ENCODE peak calls at places on chromosome 17, in seven cellular contexts. P is Peyer's patch, L is ovary, N is endodermal cell, K is left ventricle myocardium inferior, C is lower lobe of right lung, Y is heart left ventricle. F is an unnamed sample.

GRCh38 chr17:44069974-44070454 is 521 bp upstream of the G6PC3 start:
- DNase-seq in P (no peak), L (no peak), N (peak; percentile 84), K (no peak), C (no peak), Y (no peak), F (no peak)

GRCh38 chr17:35540589-35541404 is 3.3 kb upstream of the SLFN12L start:
- DNase-seq in P (no peak), L (no peak), N (no peak), K (peak; percentile 31), C (peak; percentile 69), Y (peak; percentile 57), F (peak; percentile 39)

GRCh38 chr17:39716879-39717536 is 13.3 kb downstream of the MIEN1 start:
- DNase-seq in P (peak; percentile 61), L (no peak), N (no peak), K (no peak), C (peak; percentile 54), Y (no peak), F (peak; percentile 68)

GRCh38 chr17:6862822-6863221 is 31.3 kb upstream of the TEKT1 start:
- DNase-seq in P (no peak), L (no peak), N (no peak), K (no peak), C (no peak), Y (no peak), F (no peak)

GRCh38 chr17:43608313-43608712 is 53.4 kb downstream of the MEOX1 start:
- DNase-seq in P (no peak), L (no peak), N (no peak), K (no peak), C (no peak), Y (no peak), F (no peak)

GRCh38 chr17:51819341-51819740 is 339.2 kb downstream of the CA10 start:
- DNase-seq in P (no peak), L (no peak), N (no peak), K (no peak), C (no peak), Y (no peak), F (no peak)

GRCh38 chr17:65181237-65182061 is 44.3 kb downstream of the RGS9 start:
- DNase-seq in P (no peak), L (no peak), N (no peak), K (no peak), C (no peak), Y (no peak), F (no peak)

GRCh38 chr17:37340804-37341203 is 35.0 kb upstream of the C17orf78 start:
- DNase-seq in P (no peak), L (no peak), N (no peak), K (no peak), C (no peak), Y (no peak), F (no peak)

GRCh38 chr17:59783221-59784016 is 76.0 kb downstream of the VMP1 start:
- DNase-seq in P (no peak), L (no peak), N (no peak), K (no peak), C (no peak), Y (no peak), F (no peak)

GRCh38 chr17:9472541-9472940 is 103.1 kb downstream of the STX8 start:
- DNase-seq in P (no peak), L (no peak), N (no peak), K (peak; percentile 48), C (no peak), Y (peak; percentile 65), F (no peak)

GRCh38 chr17:74736423-74737298 is at the start of gene RAB37:
- DNase-seq in P (peak; percentile 70), L (no peak), N (peak; percentile 95), K (peak; percentile 60), C (peak; percentile 75), Y (peak; percentile 79), F (peak; percentile 65)

GRCh38 chr17:17590141-17590735 is 1.3 kb downstream of the PEMT start:
- DNase-seq in P (no peak), L (peak; percentile 37), N (peak; percentile 62), K (no peak), C (no peak), Y (no peak), F (no peak)

GRCh38 chr17:27236710-27237315 is 57.1 kb upstream of the WSB1 start:
- DNase-seq in P (no peak), L (peak; percentile 79), N (peak; percentile 94), K (peak; percentile 57), C (no peak), Y (peak; percentile 64), F (no peak)

GRCh38 chr17:47789611-47790520 is 31.7 kb downstream of the OSBPL7 start:
- DNase-seq in P (peak; percentile 73), L (no peak), N (peak; percentile 92), K (peak; percentile 47), C (peak; percentile 58), Y (peak; percentile 62), F (peak; percentile 69)

GRCh38 chr17:57461082-57461481 is 204.8 kb downstream of the MSI2 start:
- DNase-seq in P (no peak), L (no peak), N (no peak), K (no peak), C (no peak), Y (no peak), F (no peak)

GRCh38 chr17:57457188-57457587 is 200.9 kb downstream of the MSI2 start:
- DNase-seq in P (no peak), L (no peak), N (no peak), K (no peak), C (no peak), Y (no peak), F (no peak)

GRCh38 chr17:57459286-57459915 is 203.1 kb downstream of the MSI2 start:
- DNase-seq in P (no peak), L (no peak), N (no peak), K (no peak), C (no peak), Y (no peak), F (no peak)

GRCh38 chr17:57456622-57457021 is 200.3 kb downstream of the MSI2 start:
- DNase-seq in P (no peak), L (no peak), N (no peak), K (no peak), C (no peak), Y (no peak), F (no peak)

GRCh38 chr17:57458718-57459285 is 202.5 kb downstream of the MSI2 start:
- DNase-seq in P (no peak), L (no peak), N (no peak), K (no peak), C (no peak), Y (no peak), F (no peak)
- H3K4me3 ChIP-seq in P (no peak overlapping the region), L (no peak overlapping the region), N (no peak overlapping the region), K (no peak overlapping the region), C (no peak overlapping the region), Y (no peak overlapping the region), F (no peak overlapping the region)

GRCh38 chr17:81440511-81441244 is 45.4 kb downstream of the BAHCC1 start:
- DNase-seq in P (no peak), L (no peak), N (peak; percentile 97), K (no peak), C (no peak), Y (no peak), F (no peak)
- TF ChIP-seq CTCF in P (peak; percentile 30), L (no peak), N (peak; percentile 86), K (peak; percentile 46), C (peak; percentile 27), Y (peak; percentile 6), F (peak; percentile 11)

GRCh38 chr17:1635675-1636465 is 7.2 kb upstream of the SLC43A2 start:
- DNase-seq in P (no peak), L (no peak), N (no peak), K (no peak), C (no peak), Y (no peak), F (no peak)
- H3K9me3 ChIP-seq in P (no peaks in the 10 kb centered on the region), L (no peaks in the 10 kb centered on the region), N (no peaks in the 10 kb centered on the region), K (no peaks in the 10 kb centered on the region), C (no peaks in the 10 kb centered on the region), Y (no peaks in the 10 kb centered on the region), F (no peaks in the 10 kb centered on the region)

DNA sequence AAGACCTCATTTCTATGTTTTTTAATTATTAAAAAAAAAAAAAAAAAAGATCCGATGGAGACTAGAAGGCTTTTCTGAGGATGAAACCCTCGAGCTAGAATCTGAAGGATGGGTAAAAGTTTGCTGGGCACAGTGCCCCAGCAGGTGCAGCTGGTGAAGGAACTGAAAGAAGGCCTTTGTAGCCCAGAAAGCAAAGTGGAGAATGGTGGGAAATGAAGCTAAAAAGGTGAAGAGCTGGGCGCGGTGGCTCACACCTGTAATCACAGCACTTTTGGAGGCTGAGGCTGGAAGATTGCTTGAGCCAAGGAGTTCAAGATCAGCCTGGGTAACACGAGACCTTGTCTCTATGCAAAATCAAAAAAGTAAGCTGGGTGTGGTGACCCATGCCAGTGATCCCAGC is 50.3 kb upstream of the SEC14L1 start:
- DNase-seq in P (no peak), L (no peak), N (no peak), K (no peak), C (no peak), Y (no peak), F (no peak)
- H3K4me3 ChIP-seq in P (no peak overlapping the region), L (no peak overlapping the region), N (no peak overlapping the region), K (peak overlapping the region; percentile 91), C (no peak overlapping the region), Y (peak overlapping the region; percentile 2), F (no peak overlapping the region)

DNA sequence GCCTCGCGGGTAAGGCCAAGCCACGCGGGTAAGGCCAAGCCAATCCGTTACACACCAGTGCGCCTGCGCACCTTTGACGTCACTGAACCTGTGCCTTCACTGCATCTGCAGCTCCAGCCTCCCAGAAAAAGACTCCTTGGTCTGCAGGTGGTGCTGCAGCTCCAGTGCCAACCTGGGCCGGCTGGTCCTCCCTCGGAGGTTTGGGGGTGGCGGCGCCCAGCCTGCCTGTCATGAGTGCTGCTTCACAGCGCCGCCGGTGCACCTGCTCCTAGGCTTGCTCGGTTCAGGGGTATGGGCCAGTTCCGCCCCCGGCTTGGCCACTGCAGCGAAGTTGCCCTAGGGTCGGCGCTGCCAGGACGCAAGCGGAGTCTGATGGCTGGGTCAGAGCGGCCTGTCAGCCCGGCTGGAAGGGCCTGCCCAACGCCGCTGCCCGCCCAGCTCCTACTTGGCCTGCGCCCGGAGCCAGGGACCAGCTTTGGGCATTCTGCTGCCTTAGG is 146.6 kb downstream of the USP22 start:
- DNase-seq in P (no peak), L (peak; percentile 70), N (no peak), K (no peak), C (no peak), Y (peak; percentile 53), F (peak; percentile 39)
- TF ChIP-seq CTCF in P (no peak), L (no peak), N (no peak), K (no peak), C (no peak), Y (no peak), F (no peak)

F was measured in mucosa of descending colon.